ENCODE peak calls at places on chromosomes 6 and 20, in nine cellular contexts. Q, A, D, Y, Z, O, E, U and X are unnamed samples.

GRCh38 chr6:109762769-109763450 is 71.8 kb downstream of the FIG4 start:
- DNase-seq in Q (no peak), A (peak; percentile 67), D (no peak), Y (no peak), Z (no peak), O (no peak), E (no peak), U (no peak), X (peak; percentile 32)

GRCh38 chr6:143982968-143983367 is 25.1 kb downstream of the PLAGL1 start:
- DNase-seq in Q (no peak), A (no peak), D (no peak), Y (no peak), Z (no peak), O (no peak), E (no peak), U (no peak), X (no peak)

GRCh38 chr6:150250826-150251225 is 108.0 kb downstream of the PPP1R14C start:
- DNase-seq in Q (peak; percentile 99), A (peak; percentile 72), D (no peak), Y (no peak), Z (peak; percentile 88), O (no peak), E (no peak), U (no peak), X (no peak)

GRCh38 chr20:17466641-17467040 is 64.5 kb downstream of the BFSP1 start:
- DNase-seq in Q (no peak), A (no peak), D (no peak), Y (no peak), Z (no peak), O (no peak), E (no peak), U (no peak), X (no peak)

GRCh38 chr6:29959492-29959891 is 17.2 kb downstream of the HLA-A start:
- DNase-seq in Q (no peak), A (no peak), D (no peak), Y (no peak), Z (no peak), O (no peak), E (no peak), U (no peak), X (no peak)

GRCh38 chr6:52877786-52878185 is 31.7 kb downstream of the GSTA3 start:
- DNase-seq in Q (no peak), A (peak; percentile 7), D (no peak), Y (no peak), Z (no peak), O (no peak), E (no peak), U (no peak), X (peak; percentile 75)

GRCh38 chr20:51221791-51222408 is 199.0 kb upstream of the KCNG1 start:
- DNase-seq in Q (peak; percentile 62), A (peak; percentile 68), D (no peak), Y (no peak), Z (no peak), O (peak; percentile 46), E (no peak), U (no peak), X (peak; percentile 37)

GRCh38 chr6:64694356-64694755 is 1012.7 kb downstream of the EYS start:
- DNase-seq in Q (no peak), A (no peak), D (no peak), Y (no peak), Z (no peak), O (no peak), E (no peak), U (no peak), X (no peak)

GRCh38 chr20:986733-987355 is 15.3 kb downstream of the RSPO4 start:
- DNase-seq in Q (peak; percentile 40), A (no peak), D (no peak), Y (no peak), Z (no peak), O (no peak), E (no peak), U (no peak), X (no peak)

GRCh38 chr6:53837875-53838806 is 43.3 kb downstream of the LRRC1 start:
- DNase-seq in Q (no peak), A (peak; percentile 22), D (no peak), Y (no peak), Z (no peak), O (no peak), E (no peak), U (no peak), X (no peak)

GRCh38 chr20:56826971-56827645 is 198.0 kb downstream of the TFAP2C start:
- DNase-seq in Q (peak; percentile 91), A (no peak), D (no peak), Y (no peak), Z (peak; percentile 53), O (no peak), E (no peak), U (no peak), X (no peak)

GRCh38 chr20:50049442-50050026 is 63.4 kb downstream of the UBE2V1 start:
- DNase-seq in Q (no peak), A (no peak), D (no peak), Y (no peak), Z (no peak), O (no peak), E (no peak), U (no peak), X (no peak)

GRCh38 chr20:55353206-55353605 is 652.1 kb downstream of the CBLN4 start:
- DNase-seq in Q (peak; percentile 21), A (no peak), D (no peak), Y (no peak), Z (no peak), O (no peak), E (no peak), U (no peak), X (no peak)

GRCh38 chr6:111480988-111481830 is 1.8 kb downstream of the REV3L start:
- DNase-seq in Q (no peak), A (peak; percentile 30), D (no peak), Y (no peak), Z (no peak), O (no peak), E (no peak), U (no peak), X (peak; percentile 25)

GRCh38 chr6:33839399-33840063 is 35.7 kb upstream of the MLN start:
- DNase-seq in Q (peak; percentile 56), A (no peak), D (no peak), Y (no peak), Z (no peak), O (no peak), E (no peak), U (no peak), X (no peak)

GRCh38 chr20:43188861-43189613 is 669 bp downstream of the PTPRT start:
- DNase-seq in Q (no peak), A (no peak), D (no peak), Y (no peak), Z (peak; percentile 19), O (no peak), E (no peak), U (no peak), X (no peak)

GRCh38 chr6:126118058-126118759 is 131.9 kb downstream of the TRMT11 start:
- DNase-seq in Q (no peak), A (peak; percentile 31), D (no peak), Y (no peak), Z (no peak), O (no peak), E (no peak), U (no peak), X (no peak)

GRCh38 chr20:51687071-51687470 is 81.1 kb downstream of the ATP9A start:
- DNase-seq in Q (peak; percentile 90), A (peak; percentile 50), D (no peak), Y (no peak), Z (no peak), O (peak; percentile 20), E (no peak), U (no peak), X (no peak)

GRCh38 chr6:155091756-155092155 is 96.6 kb downstream of the TIAM2 start:
- DNase-seq in Q (no peak), A (no peak), D (no peak), Y (no peak), Z (no peak), O (no peak), E (no peak), U (no peak), X (no peak)

GRCh38 chr20:3420211-3420707 is 12.8 kb upstream of the DNAAF9 start:
- DNase-seq in Q (peak; percentile 97), A (peak; percentile 41), D (peak; percentile 62), Y (no peak), Z (peak; percentile 77), O (no peak), E (no peak), U (no peak), X (peak; percentile 47)

GRCh38 chr6:152471459-152472070 is 165.6 kb downstream of the SYNE1 start:
- DNase-seq in Q (no peak), A (peak; percentile 49), D (no peak), Y (no peak), Z (no peak), O (no peak), E (peak; percentile 25), U (no peak), X (no peak)

GRCh38 chr6:43941174-43941573 is 171.2 kb downstream of the VEGFA start:
- DNase-seq in Q (no peak), A (no peak), D (no peak), Y (no peak), Z (no peak), O (no peak), E (no peak), U (no peak), X (no peak)

GRCh38 chr20:24769878-24770627 is 179.0 kb upstream of the CST7 start:
- DNase-seq in Q (no peak), A (no peak), D (no peak), Y (no peak), Z (no peak), O (no peak), E (no peak), U (no peak), X (no peak)

GRCh38 chr6:129353067-129353466 is 356.9 kb downstream of the ARHGAP18 start:
- DNase-seq in Q (peak; percentile 61), A (no peak), D (no peak), Y (no peak), Z (no peak), O (no peak), E (no peak), U (no peak), X (peak; percentile 23)

GRCh38 chr6:68144667-68145066 is 490.4 kb upstream of the ADGRB3 start:
- DNase-seq in Q (no peak), A (no peak), D (no peak), Y (no peak), Z (no peak), O (no peak), E (no peak), U (no peak), X (no peak)

GRCh38 chr6:142481466-142481865 is 179.7 kb downstream of the ADGRG6 start:
- DNase-seq in Q (peak; percentile 26), A (no peak), D (no peak), Y (no peak), Z (no peak), O (no peak), E (no peak), U (no peak), X (no peak)

GRCh38 chr20:43725666-43726065 is 1.1 kb downstream of the GTSF1L start:
- DNase-seq in Q (no peak), A (peak; percentile 51), D (no peak), Y (no peak), Z (no peak), O (no peak), E (no peak), U (no peak), X (no peak)

GRCh38 chr20:47282864-47283263 is 73.6 kb downstream of the ZMYND8 start:
- DNase-seq in Q (no peak), A (no peak), D (no peak), Y (no peak), Z (no peak), O (no peak), E (no peak), U (no peak), X (no peak)